ENCODE peak calls at places on chromosomes 3 and 15, in five cellular contexts. Q is psoas muscle, D is AG04450, M is AG09309, N is stomach. X is an unnamed sample.

GRCh38 chr3:18372786-18373405 is 52.2 kb downstream of the SATB1 start:
- DNase-seq in M (no peak), Q (no peak), N (no peak), D (no peak), X (no peak)

GRCh38 chr3:109023656-109024254 is 70.1 kb upstream of the GUCA1C start:
- DNase-seq in M (peak), N (peak), D (peak), Q (no peak), X (peak)

GRCh38 chr3:37474936-37475335 is 300.6 kb upstream of the LRRFIP2 start:
- DNase-seq in D (no peak), Q (no peak), N (no peak), M (no peak), X (no peak)

GRCh38 chr3:13177236-13177635 is 104.0 kb upstream of the IQSEC1 start:
- DNase-seq in Q (no peak), N (no peak), D (no peak), M (no peak), X (no peak)

GRCh38 chr15:65796610-65797012 is 4.5 kb upstream of the DENND4A start:
- DNase-seq in N (no peak), M (peak), Q (no peak), D (no peak), X (no peak)

GRCh38 chr3:71083726-71084131 is 499.8 kb downstream of the FOXP1 start:
- DNase-seq in M (no peak), Q (no peak), N (no peak), D (no peak), X (no peak)

GRCh38 chr3:31670722-31671121 is 138.0 kb downstream of the STT3B start:
- DNase-seq in N (no peak), M (no peak), D (no peak), Q (no peak), X (no peak)

GRCh38 chr15:75790631-75791336 is 52.5 kb upstream of the UBE2Q2 start:
- DNase-seq in M (no peak), Q (no peak), D (no peak), N (no peak), X (no peak)

GRCh38 chr3:71045212-71045916 is 538.2 kb downstream of the FOXP1 start:
- DNase-seq in N (no peak), Q (no peak), M (no peak), D (no peak), X (no peak)

GRCh38 chr15:64361259-64361658 is 5.3 kb upstream of the CSNK1G1 start:
- DNase-seq in N (no peak), M (no peak), D (no peak), Q (no peak), X (no peak)

GRCh38 chr3:175432338-175433025 is 573.3 kb downstream of the NAALADL2 start:
- DNase-seq in N (no peak), M (peak), D (no peak), Q (no peak), X (no peak)

GRCh38 chr3:61589856-61590255 is 28.5 kb downstream of the PTPRG start:
- DNase-seq in D (no peak), N (no peak), Q (no peak), M (peak), X (no peak)

GRCh38 chr3:139738697-139739096 is 60.9 kb upstream of the NMNAT3 start:
- DNase-seq in N (no peak), D (no peak), Q (no peak), M (no peak), X (no peak)

GRCh38 chr15:87212041-87212440 is 1044.5 kb downstream of the NTRK3 start:
- DNase-seq in M (no peak), Q (no peak), N (no peak), D (no peak), X (no peak)

GRCh38 chr15:39255760-39256159 is 325.1 kb upstream of the THBS1 start:
- DNase-seq in N (no peak), M (no peak), D (no peak), Q (no peak), X (no peak)

GRCh38 chr3:39407259-39407629 is 724 bp downstream of the RPSA start:
- DNase-seq in Q (no peak), M (no peak), N (no peak), D (no peak), X (no peak)

GRCh38 chr15:75389791-75390382 is 21.5 kb upstream of the MAN2C1 start:
- DNase-seq in N (no peak), D (no peak), M (no peak), Q (no peak), X (no peak)

GRCh38 chr3:159897331-159898075 is 91.1 kb upstream of the IL12A start:
- DNase-seq in D (no peak), N (no peak), M (peak), Q (no peak), X (no peak)

GRCh38 chr15:87735536-87735935 is 521.0 kb downstream of the NTRK3 start:
- DNase-seq in Q (no peak), D (no peak), N (no peak), M (no peak), X (no peak)

GRCh38 chr3:120648290-120648689 is 33.7 kb downstream of the HGD start:
- DNase-seq in M (no peak), N (no peak), D (no peak), Q (no peak), X (no peak)

GRCh38 chr3:52831500-52832301 is 1.2 kb upstream of the ITIH4 start:
- DNase-seq in N (peak), Q (peak), M (peak), D (no peak), X (no peak)

GRCh38 chr3:25508901-25509300 is 80.8 kb downstream of the RARB start:
- DNase-seq in M (no peak), D (no peak), N (no peak), Q (no peak), X (no peak)

GRCh38 chr3:9600597-9600996 is 47.0 kb upstream of the LHFPL4 start:
- DNase-seq in D (no peak), Q (no peak), M (no peak), N (peak), X (no peak)

GRCh38 chr3:137772231-137772617 is 8.1 kb downstream of the SOX14 start:
- DNase-seq in M (no peak), N (no peak), Q (no peak), D (no peak), X (no peak)
- H3K4me3 ChIP-seq in M (no peak), N (no peak), Q (peak), D (no peak), X (no peak)

DNA sequence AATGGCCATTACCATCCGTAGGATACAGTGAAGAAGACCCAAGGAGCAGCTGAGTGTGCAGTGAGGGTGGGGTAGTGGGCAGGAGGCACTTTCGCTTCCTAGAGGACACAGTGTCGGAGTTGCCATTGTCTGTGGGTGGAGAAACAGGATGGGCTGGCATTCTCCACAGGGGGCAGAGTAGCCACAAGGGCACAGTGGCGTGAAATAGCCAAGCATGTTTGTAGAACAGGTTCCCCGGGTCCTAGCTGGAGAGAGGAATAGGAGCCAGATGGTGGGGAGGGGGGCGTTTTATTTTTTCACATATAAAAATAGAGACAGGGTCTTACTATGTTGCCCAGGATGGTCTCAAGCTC is 3.5 kb downstream of the SLC6A6 start:
- DNase-seq in M (no peak), N (peak), D (no peak), Q (no peak), X (no peak)
- TF ChIP-seq CTCF in M (no peak), N (no peak), D (no peak), Q (no peak), X (no peak)

GRCh38 chr3:63639821-63640220 is 12.7 kb upstream of the SNTN start:
- DNase-seq in D (no peak), M (no peak), Q (no peak), N (no peak), X (no peak)

GRCh38 chr3:63642488-63642887 is 10.0 kb upstream of the SNTN start:
- DNase-seq in M (no peak), N (no peak), D (no peak), Q (no peak), X (no peak)

DNA sequence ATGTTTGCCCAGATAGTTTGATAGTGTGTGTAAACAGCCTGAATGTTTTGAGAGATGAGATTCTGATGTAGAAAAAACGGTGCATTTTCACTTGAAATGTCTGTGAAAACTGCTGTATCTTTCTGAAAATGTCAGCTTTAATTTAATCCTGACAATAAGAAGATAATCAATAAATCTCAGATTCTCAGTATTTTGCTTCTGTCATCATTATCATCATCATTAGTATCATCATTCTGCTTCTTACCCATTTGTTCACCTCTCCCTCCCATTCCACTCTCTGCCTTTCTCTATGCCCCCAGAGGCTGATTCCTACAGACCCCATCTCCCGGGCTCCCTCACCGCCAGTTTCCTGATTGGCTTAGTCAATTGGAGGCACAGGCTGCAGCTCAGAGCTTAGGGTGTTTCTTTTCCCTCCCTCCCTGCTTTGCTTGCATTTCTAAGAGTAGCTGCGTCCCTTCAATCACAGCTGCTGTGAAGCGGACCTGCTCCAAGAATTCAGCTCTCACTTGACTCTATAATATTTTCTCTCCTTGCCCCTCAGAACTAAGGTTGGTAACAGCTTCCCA is 8.2 kb upstream of the SNTN start:
- DNase-seq in M (no peak), N (no peak), D (no peak), Q (no peak), X (no peak)
- H3K4me3 ChIP-seq in M (no peak), N (no peak), D (no peak), Q (no peak), X (no peak)

GRCh38 chr3:193046369-193046768 is 128.7 kb upstream of the MB21D2 start:
- DNase-seq in Q (no peak), D (no peak), N (no peak), M (no peak), X (no peak)

GRCh38 chr3:193053031-193053430 is 135.4 kb upstream of the MB21D2 start:
- DNase-seq in N (no peak), M (no peak), D (no peak), Q (no peak), X (no peak)

GRCh38 chr3:193055352-193055751 is 137.7 kb upstream of the MB21D2 start:
- DNase-seq in Q (no peak), N (no peak), M (no peak), D (no peak), X (no peak)

GRCh38 chr3:193052294-193052693 is 134.6 kb upstream of the MB21D2 start:
- DNase-seq in N (no peak), D (no peak), Q (no peak), M (no peak), X (no peak)

DNA sequence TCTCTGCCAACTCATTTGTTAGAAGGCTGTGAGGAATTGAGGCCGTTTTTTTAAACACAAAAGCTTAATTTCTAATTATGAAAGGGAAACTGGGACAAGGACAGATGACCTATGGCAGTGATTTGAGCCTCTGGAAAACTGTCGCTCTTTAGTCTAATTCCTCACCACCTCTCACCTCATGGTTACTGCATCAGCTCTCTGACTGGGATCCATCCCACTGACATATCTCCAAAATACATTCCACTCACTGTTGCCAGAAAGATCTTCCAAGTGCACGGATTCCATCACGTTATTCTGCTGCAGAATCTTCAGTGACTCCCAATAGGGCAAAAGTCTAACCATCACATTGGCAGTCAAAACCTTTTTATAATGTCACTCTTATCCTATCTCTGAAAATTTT is 132.2 kb upstream of the MB21D2 start:
- DNase-seq in M (no peak), N (no peak), Q (no peak), D (no peak), X (no peak)
- TF ChIP-seq CTCF in M (no peak), N (no peak), Q (no peak), D (no peak), X (no peak)

GRCh38 chr3:48503406-48504050 is 446 bp downstream of the SHISA5 start:
- DNase-seq in N (peak), Q (peak), M (no peak), D (no peak), X (no peak)
- H3K4me3 ChIP-seq in N (peak), Q (peak), M (peak), D (peak), X (peak)

GRCh38 chr15:40307421-40308165 is at the start of gene PLCB2:
- DNase-seq in M (no peak), D (no peak), Q (peak), N (no peak), X (no peak)
- TF ChIP-seq CTCF in M (peak), D (peak), Q (no peak), N (no peak), X (peak)

DNA sequence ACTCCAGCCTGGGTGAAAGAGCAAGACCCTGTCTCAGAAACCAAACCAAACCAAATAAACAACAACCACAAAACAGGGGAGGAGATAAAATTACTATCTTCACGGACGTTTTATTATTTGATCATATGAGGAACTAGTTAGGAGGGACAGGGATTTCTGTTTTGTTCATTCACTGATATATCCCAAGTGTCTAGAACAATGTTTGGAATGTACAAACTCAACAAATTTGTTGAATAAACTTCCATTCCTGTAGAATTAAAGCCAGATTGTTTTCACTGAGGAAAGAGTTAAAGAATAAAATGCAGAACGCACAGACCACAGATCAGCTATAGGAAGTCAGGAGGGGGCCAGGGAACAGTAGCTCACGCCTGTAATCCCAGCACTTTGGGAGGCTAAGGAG is 6.5 kb upstream of the STRC start:
- DNase-seq in Q (no peak), N (no peak), M (no peak), D (no peak), X (no peak)
- H3K4me3 ChIP-seq in Q (no peak), N (no peak), M (no peak), D (no peak), X (no peak)

GRCh38 chr3:36124118-36124796 is 256.0 kb upstream of the STAC start:
- DNase-seq in D (no peak), Q (no peak), N (no peak), M (peak), X (no peak)
- TF ChIP-seq CTCF in D (peak), Q (no peak), N (no peak), M (peak), X (peak)

GRCh38 chr3:184564685-184565385 is 3.2 kb downstream of the EPHB3 start:
- DNase-seq in N (no peak), M (no peak), D (no peak), Q (no peak), X (no peak)
- H3K4me3 ChIP-seq in N (peak), M (no peak), D (no peak), Q (no peak), X (peak)

GRCh38 chr3:166296179-166296783 is 459.1 kb upstream of the BCHE start:
- DNase-seq in D (no peak), M (no peak), N (no peak), Q (no peak), X (no peak)

DNA sequence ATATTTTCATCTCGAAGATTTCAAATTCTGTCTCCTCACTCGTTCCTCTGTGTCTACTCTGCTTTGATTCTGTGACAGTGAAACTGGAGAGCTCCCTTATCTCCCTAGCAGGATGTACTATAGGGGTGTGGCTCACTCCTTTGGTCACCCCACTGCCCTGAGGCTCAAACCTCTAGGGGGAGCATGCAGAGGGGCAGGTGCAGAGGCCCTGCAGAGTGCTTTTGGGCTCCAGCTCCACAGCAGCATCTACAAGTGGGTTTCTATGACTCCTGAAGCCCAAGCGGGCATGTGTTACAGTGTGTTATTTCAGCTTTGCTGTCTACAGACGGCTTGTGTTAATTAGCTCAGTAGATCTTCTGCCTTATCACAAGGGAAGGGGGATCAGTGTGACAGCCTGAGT is 454.3 kb upstream of the BCHE start:
- DNase-seq in N (no peak), Q (no peak), M (no peak), D (no peak), X (no peak)
- TF ChIP-seq CTCF in N (no peak), Q (no peak), M (no peak), D (no peak), X (no peak)